ENCODE peak calls at places on chromosome X, in five cellular contexts. H is ascending aorta, J is GM12865, T is NCI-H1417, V is D721Med. Q is an unnamed sample.

GRCh38 chrX:149508467-149508866 is 3.4 kb upstream of the IDS start:
- DNase-seq in V (no peak), H (no peak), J (no peak), T (no peak), Q (no peak)

GRCh38 chrX:57135287-57135686 is 1.9 kb downstream of the SPIN2A start:
- DNase-seq in J (no peak), V (no peak), T (no peak), H (no peak), Q (no peak)

GRCh38 chrX:40154853-40155616 is 57.3 kb upstream of the BCOR start:
- DNase-seq in T (peak), H (peak), J (peak), V (peak), Q (peak)

GRCh38 chrX:39309721-39310152 is 508.5 kb downstream of the MID1IP1 start:
- DNase-seq in J (no peak), H (no peak), T (no peak), V (no peak), Q (peak)

GRCh38 chrX:79065696-79066095 is 78.8 kb upstream of the GPR174 start:
- DNase-seq in H (no peak), J (peak), T (no peak), V (no peak), Q (no peak)

GRCh38 chrX:68762649-68763268 is 66.1 kb upstream of the EFNB1 start:
- DNase-seq in J (no peak), H (no peak), V (no peak), T (no peak), Q (no peak)

GRCh38 chrX:153969904-153970397 is 1.7 kb downstream of the HCFC1 start:
- DNase-seq in T (peak), V (no peak), H (no peak), J (no peak), Q (no peak)

GRCh38 chrX:71533514-71533849 is 578 bp downstream of the OGT start:
- DNase-seq in T (no peak), J (no peak), H (no peak), V (no peak), Q (peak)

GRCh38 chrX:152641256-152641875 is 3.7 kb downstream of the GABRQ start:
- DNase-seq in V (no peak), J (no peak), T (no peak), H (no peak), Q (peak)

GRCh38 chrX:39762266-39762841 is 335.4 kb downstream of the BCOR start:
- DNase-seq in T (no peak), J (no peak), V (no peak), H (no peak), Q (peak)

GRCh38 chrX:41720125-41720780 is 3.7 kb upstream of the GPR82 start:
- DNase-seq in V (no peak), J (peak), H (no peak), T (no peak), Q (no peak)

GRCh38 chrX:72634321-72634720 is 61.7 kb upstream of the HDAC8 start:
- DNase-seq in V (no peak), J (no peak), H (no peak), T (no peak), Q (no peak)

GRCh38 chrX:86383681-86384540 is 235.7 kb downstream of the DACH2 start:
- DNase-seq in H (no peak), J (no peak), V (no peak), T (no peak), Q (peak)

GRCh38 chrX:39550795-39551361 is 546.9 kb downstream of the BCOR start:
- DNase-seq in J (no peak), T (no peak), H (no peak), V (no peak), Q (peak)

GRCh38 chrX:45712067-45712466 is 511.4 kb upstream of the DIPK2B start:
- DNase-seq in V (no peak), T (no peak), H (no peak), J (no peak), Q (no peak)

GRCh38 chrX:103554687-103555417 is 30.5 kb upstream of the TCEAL4 start:
- DNase-seq in J (peak), T (peak), H (no peak), V (no peak), Q (no peak)

GRCh38 chrX:126550816-126551215 is 1.8 kb downstream of the DCAF12L1 start:
- DNase-seq in V (no peak), H (no peak), T (no peak), J (no peak), Q (no peak)

GRCh38 chrX:49227726-49228125 is 5.4 kb downstream of the CACNA1F start:
- DNase-seq in T (no peak), J (no peak), V (no peak), H (no peak), Q (no peak)

GRCh38 chrX:3522016-3522690 is 175.7 kb upstream of the MXRA5 start:
- DNase-seq in J (no peak), T (no peak), V (no peak), H (no peak), Q (no peak)

GRCh38 chrX:3651272-3651671 is 62.2 kb downstream of the PRKX start:
- DNase-seq in T (peak), V (no peak), J (peak), H (no peak), Q (peak)

GRCh38 chrX:72545990-72546389 is 26.7 kb downstream of the HDAC8 start:
- DNase-seq in H (no peak), J (no peak), V (no peak), T (no peak), Q (peak)

GRCh38 chrX:150704030-150704613 is 10.9 kb downstream of the MTMR1 start:
- DNase-seq in V (no peak), H (no peak), T (no peak), J (no peak), Q (no peak)

GRCh38 chrX:96837808-96838207 is 45.9 kb upstream of the RPA4 start:
- DNase-seq in H (no peak), V (no peak), J (no peak), T (no peak), Q (no peak)

GRCh38 chrX:20066968-20067708 is 49.6 kb downstream of the MAP7D2 start:
- DNase-seq in T (peak), V (peak), J (peak), H (no peak), Q (peak)

GRCh38 chrX:10128386-10128785 is 28.4 kb upstream of the CLCN4 start:
- DNase-seq in V (no peak), T (no peak), J (no peak), H (no peak), Q (no peak)

GRCh38 chrX:80266287-80266686 is 154.0 kb upstream of the TENT5D start:
- DNase-seq in H (no peak), V (no peak), J (no peak), T (no peak), Q (no peak)

GRCh38 chrX:127317159-127317558 is 497.6 kb downstream of the PRR32 start:
- DNase-seq in J (no peak), H (no peak), T (no peak), V (no peak), Q (no peak)

Q was measured in NCI-H69.